ENCODE peak calls at places on chromosomes 7 and 10, in four cellular contexts. A is colonic mucosa, Y is fibroblast of lung, B is mammary epithelial cell. V is an unnamed sample.
A peak's percentile ranks its signal among the peaks of the same experiment; 100 is the strongest.

GRCh38 chr7:30206466-30206865 is 71.7 kb downstream of the MTURN start:
- DNase-seq in B (peak; percentile 87), Y (peak; percentile 83), A (no peak), V (no peak)

GRCh38 chr7:148962823-148963582 is 65.3 kb downstream of the PDIA4 start:
- DNase-seq in B (peak; percentile 59), A (peak; percentile 68), Y (peak; percentile 55), V (peak; percentile 22)

GRCh38 chr7:86814980-86815379 is 171.3 kb downstream of the GRM3 start:
- DNase-seq in A (no peak), Y (no peak), B (no peak), V (no peak)

GRCh38 chr7:158110661-158111555 is 476.7 kb downstream of the PTPRN2 start:
- DNase-seq in B (no peak), Y (no peak), A (no peak), V (no peak)

GRCh38 chr10:119315128-119316001 is 108.0 kb downstream of the GRK5 start:
- DNase-seq in Y (peak; percentile 98), B (peak; percentile 73), A (peak; percentile 35), V (peak; percentile 68)

GRCh38 chr10:100828744-100829102 is 83.3 kb downstream of the PAX2 start:
- DNase-seq in B (no peak), Y (no peak), A (no peak), V (no peak)

GRCh38 chr7:32761451-32762320 is 129.9 kb downstream of the KBTBD2 start:
- DNase-seq in B (no peak), Y (peak; percentile 20), A (no peak), V (no peak)

GRCh38 chr10:35384265-35384868 is 48.1 kb downstream of the CCNY start:
- DNase-seq in B (peak; percentile 39), Y (no peak), A (no peak), V (no peak)

GRCh38 chr7:92837214-92837749 is 909 bp upstream of the CDK6 start:
- DNase-seq in A (no peak), Y (peak; percentile 45), B (peak; percentile 31), V (no peak)

GRCh38 chr7:7424151-7424873 is 111.4 kb downstream of the COL28A1 start:
- DNase-seq in B (peak; percentile 51), Y (peak; percentile 56), A (peak; percentile 81), V (peak; percentile 11)

GRCh38 chr10:123607386-123607785 is 58.8 kb upstream of the GPR26 start:
- DNase-seq in B (no peak), A (no peak), Y (no peak), V (no peak)

GRCh38 chr10:31101123-31101522 is 69.5 kb upstream of the ZNF438 start:
- DNase-seq in A (no peak), B (peak; percentile 94), Y (peak; percentile 94), V (no peak)

GRCh38 chr7:29563590-29564454 is at the start of gene PRR15:
- DNase-seq in B (peak; percentile 75), A (peak; percentile 94), Y (peak; percentile 26), V (no peak)

GRCh38 chr7:94580601-94581000 is 71.0 kb downstream of the CASD1 start:
- DNase-seq in B (peak; percentile 31), A (no peak), Y (peak; percentile 63), V (no peak)

GRCh38 chr7:128713794-128714193 is 25.4 kb upstream of the CALU start:
- DNase-seq in B (peak; percentile 76), Y (peak; percentile 30), A (no peak), V (no peak)

GRCh38 chr10:25080880-25081581 is 64.6 kb downstream of the THNSL1 start:
- DNase-seq in Y (peak; percentile 79), B (peak; percentile 72), A (peak; percentile 92), V (peak; percentile 71)
- H3K27ac ChIP-seq in Y (no peak overlapping the region), B (no peak overlapping the region), A (no peak overlapping the region), V (no peak overlapping the region)

GRCh38 chr7:16880469-16881034 is 1.2 kb downstream of the AGR3 start:
- DNase-seq in A (peak; percentile 56), Y (no peak), B (no peak), V (no peak)

GRCh38 chr7:16883918-16884317 is 2.1 kb upstream of the AGR3 start:
- DNase-seq in B (no peak), Y (no peak), A (no peak), V (no peak)

GRCh38 chr7:16881809-16882208 is at the start of gene AGR3:
- DNase-seq in B (peak; percentile 48), A (peak; percentile 38), Y (no peak), V (no peak)
- H3K27ac ChIP-seq in B (no peak within 1 kb of the TSS), A (peak within 1 kb of the TSS; percentile 75), Y (no peak within 1 kb of the TSS), V (no peak within 1 kb of the TSS)

GRCh38 chr10:116838143-116838725 is 11.1 kb upstream of the ENO4 start:
- DNase-seq in A (no peak), B (no peak), Y (no peak), V (no peak)

GRCh38 chr10:116836902-116837513 is 12.3 kb upstream of the ENO4 start:
- DNase-seq in B (no peak), A (no peak), Y (no peak), V (no peak)

GRCh38 chr10:116833986-116834760 is 15.1 kb upstream of the ENO4 start:
- DNase-seq in A (no peak), Y (no peak), B (no peak), V (no peak)

GRCh38 chr10:116836087-116836486 is 13.2 kb upstream of the ENO4 start:
- DNase-seq in Y (no peak), A (no peak), B (no peak), V (no peak)

GRCh38 chr10:116835658-116836057 is 13.6 kb upstream of the ENO4 start:
- DNase-seq in B (no peak), A (no peak), Y (no peak), V (no peak)
- H3K27ac ChIP-seq in B (no peak overlapping the region), A (no peak overlapping the region), Y (no peak overlapping the region), V (no peak overlapping the region)

GRCh38 chr7:114530074-114530611 is 115.5 kb downstream of the FOXP2 start:
- DNase-seq in Y (peak; percentile 13), A (no peak), B (no peak), V (no peak)
- H3K27ac ChIP-seq in Y (no peak overlapping the region), A (no peak overlapping the region), B (no peak overlapping the region), V (no peak overlapping the region)

DNA sequence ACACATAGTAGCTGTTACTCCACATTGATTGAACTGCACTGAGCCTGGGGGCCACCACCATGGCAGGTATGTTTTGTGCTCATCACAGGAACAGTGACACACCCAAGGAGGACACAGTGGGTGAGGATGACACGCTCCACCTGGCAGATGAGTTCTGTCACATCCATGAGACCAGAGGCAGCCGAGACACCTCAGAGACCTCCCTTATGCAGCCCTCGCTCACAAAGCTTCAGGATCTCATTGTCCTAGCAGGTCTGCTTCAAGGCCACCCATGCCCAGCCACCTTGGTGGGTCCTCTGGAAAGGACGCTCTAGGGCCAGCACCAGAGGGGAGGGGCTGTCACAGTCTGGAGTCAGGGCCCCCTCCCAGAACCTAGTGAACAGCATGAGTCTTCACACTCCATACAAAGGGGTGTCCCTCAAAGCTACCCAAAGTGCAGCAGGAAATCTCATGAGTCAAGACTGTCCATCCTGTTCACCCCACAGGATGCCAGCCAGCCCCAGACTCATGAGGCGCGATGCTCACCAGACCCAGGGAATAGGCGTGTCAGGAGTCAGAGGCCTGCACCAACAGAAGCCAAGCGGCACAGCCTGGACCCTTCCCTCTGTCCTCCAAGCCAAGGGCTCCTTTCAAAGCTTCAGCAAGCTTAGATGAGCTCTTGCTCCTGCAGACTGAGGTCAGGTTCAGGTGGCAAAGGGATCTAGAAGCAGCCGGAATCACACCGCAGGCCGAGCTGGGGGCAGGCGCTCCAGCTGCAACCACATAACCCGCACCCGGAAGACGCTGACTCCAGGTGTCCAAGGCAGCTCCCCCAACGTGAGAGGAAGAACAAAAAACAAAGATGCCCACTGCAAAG is 9.6 kb downstream of the FAM53B start:
- DNase-seq in A (no peak), B (no peak), Y (no peak), V (no peak)
- H3K27ac ChIP-seq in A (no peak overlapping the region), B (no peak overlapping the region), Y (no peak overlapping the region), V (peak overlapping the region; percentile 92)

V was measured in gastrocnemius medialis.